ENCODE peak calls at places on chromosomes 7 and 10, in six cellular contexts. A is NCI-H1436; D is heart left ventricle; Y is stimulated activated CD4-positive, alpha-beta T cell treated with anti-CD3 and anti-CD28 coated beads, Interleukin-2, amount 100 ng/mL, for 48 hours; F is mucosa of gallbladder; B is GM06990. V is an unnamed sample.

GRCh38 chr10:97434055-97434454 is 8.1 kb downstream of the PGAM1 start:
- DNase-seq in B (no peak), F (no peak), Y (no peak), D (no peak), A (no peak), V (no peak)

GRCh38 chr10:102869290-102870198 is at the start of gene AS3MT:
- DNase-seq in B (peak; percentile 56), A (peak; percentile 23), Y (no peak), F (no peak), D (peak; percentile 50), V (no peak)

GRCh38 chr10:48606530-48607355 is 1.9 kb upstream of the ARHGAP22 start:
- DNase-seq in B (no peak), F (peak; percentile 37), D (peak; percentile 59), A (no peak), Y (no peak), V (peak; percentile 34)

GRCh38 chr10:17003151-17003550 is 126.5 kb downstream of the CUBN start:
- DNase-seq in A (no peak), F (no peak), Y (peak; percentile 34), D (no peak), B (no peak), V (no peak)

GRCh38 chr10:123097039-123097438 is 38.7 kb upstream of the HMX3 start:
- DNase-seq in A (no peak), B (no peak), F (no peak), D (no peak), Y (no peak), V (no peak)

GRCh38 chr10:118504044-118504944 is 91.2 kb downstream of the PRLHR start:
- DNase-seq in D (no peak), B (no peak), Y (no peak), F (no peak), A (peak; percentile 34), V (no peak)

GRCh38 chr10:24531439-24531838 is 192.2 kb downstream of the ARHGAP21 start:
- DNase-seq in D (no peak), A (no peak), F (no peak), Y (no peak), B (no peak), V (no peak)

GRCh38 chr10:42880255-42880620 is 97.6 kb downstream of the BMS1 start:
- DNase-seq in F (no peak), Y (no peak), B (no peak), A (no peak), D (no peak), V (no peak)

GRCh38 chr10:109966961-109967738 is 40.6 kb upstream of the ADD3 start:
- DNase-seq in A (no peak), Y (no peak), F (no peak), B (no peak), D (peak; percentile 45), V (no peak)

GRCh38 chr7:137961200-137962177 is 40.4 kb downstream of the CREB3L2 start:
- DNase-seq in A (no peak), D (no peak), B (no peak), F (no peak), Y (peak; percentile 23), V (no peak)

GRCh38 chr7:36032362-36032818 is 120.7 kb upstream of the EEPD1 start:
- DNase-seq in D (no peak), B (no peak), A (no peak), F (no peak), Y (no peak), V (no peak)

GRCh38 chr7:101940830-101941229 is 123.4 kb downstream of the CUX1 start:
- DNase-seq in D (peak; percentile 73), Y (no peak), F (no peak), A (peak; percentile 21), B (no peak), V (no peak)

GRCh38 chr7:41383596-41383995 is 319.3 kb downstream of the INHBA start:
- DNase-seq in A (no peak), D (no peak), B (no peak), Y (no peak), F (no peak), V (no peak)

GRCh38 chr10:132186488-132187413 is at the start of gene DPYSL4:
- DNase-seq in F (no peak), Y (peak; percentile 45), B (no peak), D (no peak), A (peak; percentile 25), V (no peak)

GRCh38 chr10:44357141-44357540 is 27.8 kb downstream of the CXCL12 start:
- DNase-seq in Y (no peak), B (no peak), A (no peak), F (no peak), D (no peak), V (no peak)

GRCh38 chr7:30412810-30413504 is 65.6 kb downstream of the NOD1 start:
- DNase-seq in A (no peak), Y (no peak), B (no peak), D (no peak), F (peak; percentile 52), V (no peak)

GRCh38 chr10:93160829-93161228 is 87.1 kb downstream of the CYP26A1 start:
- DNase-seq in Y (no peak), D (peak; percentile 36), B (no peak), A (no peak), F (no peak), V (peak; percentile 8)

GRCh38 chr7:138907849-138908248 is 73.3 kb downstream of the KIAA1549 start:
- DNase-seq in D (no peak), B (no peak), F (no peak), A (no peak), Y (no peak), V (no peak)

GRCh38 chr10:111874586-111874985 is 309.0 kb downstream of the GPAM start:
- DNase-seq in B (no peak), A (no peak), Y (no peak), F (no peak), D (no peak), V (no peak)

GRCh38 chr10:118259288-118259906 is 82.7 kb downstream of the FAM204A start:
- DNase-seq in Y (peak; percentile 44), F (no peak), D (no peak), B (no peak), A (peak; percentile 47), V (no peak)

GRCh38 chr7:80916770-80917681 is 1.8 kb downstream of the SEMA3C start:
- DNase-seq in A (no peak), B (no peak), F (no peak), D (no peak), Y (no peak), V (no peak)

GRCh38 chr7:131352032-131352431 is 24.4 kb downstream of the MKLN1 start:
- DNase-seq in B (no peak), D (no peak), A (no peak), F (no peak), Y (no peak), V (no peak)

GRCh38 chr7:157685430-157686284 is 348.9 kb downstream of the DNAJB6 start:
- DNase-seq in Y (no peak), A (no peak), B (no peak), D (no peak), F (no peak), V (no peak)

GRCh38 chr10:8444630-8445029 is 390.1 kb downstream of the GATA3 start:
- DNase-seq in F (no peak), Y (no peak), B (peak; percentile 15), D (no peak), A (no peak), V (no peak)

GRCh38 chr7:17696422-17696821 is 243.9 kb downstream of the SNX13 start:
- DNase-seq in A (peak; percentile 44), Y (no peak), D (peak; percentile 85), B (no peak), F (no peak), V (no peak)

GRCh38 chr7:150465414-150465813 is 15.0 kb downstream of the GIMAP8 start:
- DNase-seq in A (no peak), B (no peak), Y (no peak), F (no peak), D (no peak), V (no peak)

GRCh38 chr10:44946201-44946600 is 13.4 kb upstream of the RASSF4 start:
- DNase-seq in A (no peak), F (no peak), Y (no peak), B (no peak), D (no peak), V (no peak)

GRCh38 chr10:5583525-5584175 is 58.9 kb downstream of the CALML3 start:
- DNase-seq in Y (no peak), A (peak; percentile 75), D (no peak), F (peak; percentile 31), B (peak; percentile 84), V (no peak)

GRCh38 chr10:69958232-69958902 is 94.3 kb upstream of the MACROH2A2 start:
- DNase-seq in B (no peak), F (no peak), Y (peak; percentile 21), A (no peak), D (no peak), V (no peak)

GRCh38 chr7:115678049-115678982 is 352.2 kb downstream of the TFEC start:
- DNase-seq in Y (no peak), B (no peak), F (no peak), D (no peak), A (no peak), V (no peak)

GRCh38 chr10:107473221-107473620 is 308.7 kb upstream of the SORCS1 start:
- DNase-seq in A (no peak), F (no peak), Y (no peak), D (no peak), B (no peak), V (no peak)

GRCh38 chr7:151218170-151218569 is 7.9 kb upstream of the H2BK1 start:
- DNase-seq in Y (no peak), D (no peak), A (no peak), F (no peak), B (no peak), V (no peak)

GRCh38 chr7:151836191-151836926 is 40.6 kb downstream of the PRKAG2 start:
- DNase-seq in A (no peak), D (no peak), B (no peak), Y (no peak), F (no peak), V (no peak)

GRCh38 chr7:106317971-106318370 is 33.2 kb upstream of the NAMPT start:
- DNase-seq in B (no peak), Y (no peak), A (no peak), F (no peak), D (no peak), V (no peak)

GRCh38 chr10:89553064-89553734 is 17.8 kb upstream of the SLC16A12 start:
- DNase-seq in F (no peak), Y (no peak), D (no peak), B (no peak), A (no peak), V (no peak)

GRCh38 chr7:19215421-19215820 is 70.2 kb upstream of the FERD3L start:
- DNase-seq in F (no peak), Y (no peak), D (no peak), B (no peak), A (no peak), V (no peak)

GRCh38 chr7:3300221-3300650 is 816 bp upstream of the SDK1 start:
- DNase-seq in B (no peak), A (peak; percentile 30), D (no peak), Y (no peak), F (no peak), V (no peak)

GRCh38 chr10:3955954-3956617 is 171.1 kb upstream of the KLF6 start:
- DNase-seq in F (no peak), B (no peak), Y (no peak), D (no peak), A (peak; percentile 73), V (no peak)

GRCh38 chr7:44634839-44635591 is 28.6 kb downstream of the OGDH start:
- DNase-seq in F (peak; percentile 42), A (no peak), D (peak; percentile 79), B (no peak), Y (no peak), V (no peak)

GRCh38 chr7:32074787-32075570 is 4.8 kb upstream of the PDE1C start:
- DNase-seq in Y (no peak), A (no peak), B (no peak), D (no peak), F (no peak), V (no peak)